ENCODE peak calls at places on chromosomes 11 and 22, in four cellular contexts. One of them, this sample, is unnamed.

GRCh38 chr11:122721964-122722266 is 66.4 kb downstream of the UBASH3B start:
- DNase-seq in GM12878: no peak
- DNase-seq in A549: no peak
- DNase-seq in HepG2: no peak
- DNase-seq in this sample: no peak

GRCh38 chr11:86990520-86990919 is 35.3 kb upstream of the FZD4 start:
- DNase-seq in HepG2: peak; percentile 54
- DNase-seq in A549: no peak
- DNase-seq in GM12878: no peak
- DNase-seq in this sample: no peak

GRCh38 chr11:10909141-10909883 is 51.5 kb upstream of the ZBED5 start:
- DNase-seq in A549: no peak
- DNase-seq in GM12878: no peak
- DNase-seq in HepG2: no peak
- DNase-seq in this sample: no peak

GRCh38 chr11:46235777-46236688 is 41.4 kb upstream of the CREB3L1 start:
- DNase-seq in HepG2: no peak
- DNase-seq in GM12878: no peak
- DNase-seq in A549: no peak
- DNase-seq in this sample: no peak

GRCh38 chr11:57349491-57350274 is 11.5 kb downstream of the P2RX3 start:
- DNase-seq in GM12878: no peak
- DNase-seq in HepG2: peak; percentile 35
- DNase-seq in A549: peak; percentile 58
- DNase-seq in this sample: peak; percentile 79

GRCh38 chr11:62880231-62880802 is 379 bp upstream of the SLC3A2 start:
- DNase-seq in HepG2: no peak
- DNase-seq in GM12878: no peak
- DNase-seq in A549: peak; percentile 38
- DNase-seq in this sample: no peak

GRCh38 chr11:13040969-13041561 is 31.9 kb downstream of the RASSF10 start:
- DNase-seq in GM12878: no peak
- DNase-seq in HepG2: no peak
- DNase-seq in A549: no peak
- DNase-seq in this sample: no peak

GRCh38 chr22:46336119-46337078 is 885 bp downstream of the TRMU start:
- DNase-seq in HepG2: peak; percentile 20
- DNase-seq in A549: no peak
- DNase-seq in GM12878: no peak
- DNase-seq in this sample: peak; percentile 42

GRCh38 chr11:1783725-1784529 is 20.2 kb upstream of the CTSD start:
- DNase-seq in A549: no peak
- DNase-seq in GM12878: no peak
- DNase-seq in HepG2: no peak
- DNase-seq in this sample: no peak

GRCh38 chr11:114246321-114247069 is 49.7 kb upstream of the NNMT start:
- DNase-seq in HepG2: no peak
- DNase-seq in A549: no peak
- DNase-seq in GM12878: no peak
- DNase-seq in this sample: no peak

GRCh38 chr11:30016588-30017363 is at the start of gene KCNA4:
- DNase-seq in HepG2: no peak
- DNase-seq in A549: peak; percentile 21
- DNase-seq in GM12878: no peak
- DNase-seq in this sample: peak; percentile 38

GRCh38 chr22:23180893-23181762 is 819 bp downstream of the BCR start:
- DNase-seq in HepG2: no peak
- DNase-seq in A549: no peak
- DNase-seq in GM12878: no peak
- DNase-seq in this sample: peak; percentile 92

GRCh38 chr11:10076458-10077141 is 217.4 kb downstream of the SBF2 start:
- DNase-seq in A549: peak; percentile 10
- DNase-seq in GM12878: no peak
- DNase-seq in HepG2: peak; percentile 19
- DNase-seq in this sample: peak; percentile 62

GRCh38 chr11:45942381-45942780 is 19.9 kb downstream of the LARGE2 start:
- DNase-seq in GM12878: no peak
- DNase-seq in A549: no peak
- DNase-seq in HepG2: no peak
- DNase-seq in this sample: no peak

GRCh38 chr22:48423481-48423901 is 1404.2 kb downstream of the BRD1 start:
- DNase-seq in HepG2: no peak
- DNase-seq in GM12878: no peak
- DNase-seq in A549: no peak
- DNase-seq in this sample: no peak

GRCh38 chr11:82994615-82995014 is 77.1 kb downstream of the RAB30 start:
- DNase-seq in GM12878: no peak
- DNase-seq in HepG2: no peak
- DNase-seq in A549: no peak
- DNase-seq in this sample: no peak

GRCh38 chr22:36088292-36088691 is 59.7 kb upstream of the RBFOX2 start:
- DNase-seq in HepG2: no peak
- DNase-seq in A549: no peak
- DNase-seq in GM12878: no peak
- DNase-seq in this sample: no peak

GRCh38 chr11:40104941-40105550 is 1354.4 kb downstream of the LRRC4C start:
- DNase-seq in GM12878: no peak
- DNase-seq in A549: no peak
- DNase-seq in HepG2: no peak
- DNase-seq in this sample: no peak

GRCh38 chr11:75938543-75938942 is 123.5 kb downstream of the UVRAG start:
- DNase-seq in GM12878: no peak
- DNase-seq in HepG2: no peak
- DNase-seq in A549: no peak
- DNase-seq in this sample: no peak

GRCh38 chr22:31088233-31088986 is 7.3 kb downstream of the SMTN start:
- DNase-seq in HepG2: no peak
- DNase-seq in A549: no peak
- DNase-seq in GM12878: no peak
- DNase-seq in this sample: no peak

GRCh38 chr22:23875801-23876200 is 18.1 kb downstream of the SLC2A11 start:
- DNase-seq in A549: no peak
- DNase-seq in HepG2: no peak
- DNase-seq in GM12878: no peak
- DNase-seq in this sample: no peak

GRCh38 chr11:47924184-47924671 is 56.1 kb upstream of the PTPRJ start:
- DNase-seq in HepG2: peak; percentile 45
- DNase-seq in A549: peak; percentile 61
- DNase-seq in GM12878: no peak
- DNase-seq in this sample: no peak

GRCh38 chr11:19380375-19380774 is 139.6 kb upstream of the E2F8 start:
- DNase-seq in A549: peak; percentile 46
- DNase-seq in HepG2: no peak
- DNase-seq in GM12878: no peak
- DNase-seq in this sample: no peak

GRCh38 chr22:29044657-29045176 is 16.9 kb downstream of the C22orf31 start:
- DNase-seq in GM12878: no peak
- DNase-seq in HepG2: peak; percentile 51
- DNase-seq in A549: no peak
- DNase-seq in this sample: no peak
- TF ChIP-seq JUNB in GM12878: no peak
- TF ChIP-seq JUNB in HepG2: no peak
- TF ChIP-seq JUNB in A549: no peak
- TF ChIP-seq JUNB in this sample: no peak

DNA sequence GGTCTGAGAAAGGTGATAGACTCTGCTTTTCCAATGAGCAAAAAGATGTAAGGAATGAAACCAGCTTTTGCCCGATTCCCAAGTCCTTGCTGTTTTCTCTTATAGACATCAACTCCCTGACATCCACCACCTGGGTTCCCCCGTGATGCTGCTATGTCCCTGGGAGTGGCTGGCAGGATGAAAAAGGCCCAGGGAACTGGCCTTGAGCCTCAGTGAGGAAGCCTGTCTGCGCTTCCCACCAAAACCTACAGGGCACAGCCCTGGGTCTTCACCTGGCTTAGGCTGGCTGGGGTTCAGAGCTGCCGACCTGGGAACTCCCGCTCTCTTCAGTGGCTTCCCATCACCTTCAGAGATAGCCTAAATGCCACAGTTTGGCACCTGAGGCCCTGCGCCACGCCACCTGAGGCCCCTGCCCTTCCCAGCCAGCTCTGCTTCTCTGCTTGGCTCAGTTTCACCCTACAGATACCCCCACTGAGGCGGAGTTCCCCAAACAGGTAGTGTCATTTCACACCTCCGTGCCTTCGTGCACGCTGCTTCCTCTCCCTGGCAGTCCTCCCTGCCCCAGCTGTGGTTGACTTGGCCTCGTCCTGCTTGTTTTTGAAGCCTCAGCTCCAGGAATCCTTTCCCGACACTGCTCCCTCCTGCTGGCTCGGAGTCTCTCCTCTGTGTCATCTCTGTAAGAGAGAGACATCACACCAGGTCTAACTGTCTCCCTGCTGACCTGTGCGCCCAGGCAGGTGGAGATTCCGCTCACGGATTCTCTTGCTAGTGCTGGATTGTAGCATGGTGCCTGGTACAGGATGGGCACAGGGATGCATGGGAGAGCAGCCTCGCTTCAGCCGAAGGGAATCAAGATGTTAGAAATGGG is 10.7 kb downstream of the SLC37A2 start:
- DNase-seq in GM12878: no peak
- DNase-seq in HepG2: no peak
- DNase-seq in A549: no peak
- DNase-seq in this sample: no peak
- TF ChIP-seq RFX5 in GM12878: no peak
- TF ChIP-seq RFX5 in HepG2: no peak
- TF ChIP-seq RFX5 in A549: no peak
- TF ChIP-seq RFX5 in this sample: no peak

GRCh38 chr22:44799077-44799931 is 46.9 kb downstream of the ARHGAP8 start:
- DNase-seq in HepG2: no peak
- DNase-seq in GM12878: no peak
- DNase-seq in A549: no peak
- DNase-seq in this sample: no peak
- TF ChIP-seq JUNB in HepG2: no peak
- TF ChIP-seq JUNB in GM12878: no peak
- TF ChIP-seq JUNB in A549: no peak
- TF ChIP-seq JUNB in this sample: no peak

GRCh38 chr11:61131186-61131585 is 28.9 kb downstream of the CD5 start:
- DNase-seq in HepG2: no peak
- DNase-seq in GM12878: no peak
- DNase-seq in A549: no peak
- DNase-seq in this sample: no peak

GRCh38 chr11:61127991-61128390 is 25.7 kb downstream of the CD5 start:
- DNase-seq in GM12878: no peak
- DNase-seq in HepG2: no peak
- DNase-seq in A549: no peak
- DNase-seq in this sample: no peak

GRCh38 chr11:61131586-61131985 is 29.3 kb downstream of the CD5 start:
- DNase-seq in HepG2: no peak
- DNase-seq in A549: no peak
- DNase-seq in GM12878: no peak
- DNase-seq in this sample: no peak

GRCh38 chr11:61128947-61129346 is 26.7 kb downstream of the CD5 start:
- DNase-seq in GM12878: no peak
- DNase-seq in A549: no peak
- DNase-seq in HepG2: no peak
- DNase-seq in this sample: no peak

DNA sequence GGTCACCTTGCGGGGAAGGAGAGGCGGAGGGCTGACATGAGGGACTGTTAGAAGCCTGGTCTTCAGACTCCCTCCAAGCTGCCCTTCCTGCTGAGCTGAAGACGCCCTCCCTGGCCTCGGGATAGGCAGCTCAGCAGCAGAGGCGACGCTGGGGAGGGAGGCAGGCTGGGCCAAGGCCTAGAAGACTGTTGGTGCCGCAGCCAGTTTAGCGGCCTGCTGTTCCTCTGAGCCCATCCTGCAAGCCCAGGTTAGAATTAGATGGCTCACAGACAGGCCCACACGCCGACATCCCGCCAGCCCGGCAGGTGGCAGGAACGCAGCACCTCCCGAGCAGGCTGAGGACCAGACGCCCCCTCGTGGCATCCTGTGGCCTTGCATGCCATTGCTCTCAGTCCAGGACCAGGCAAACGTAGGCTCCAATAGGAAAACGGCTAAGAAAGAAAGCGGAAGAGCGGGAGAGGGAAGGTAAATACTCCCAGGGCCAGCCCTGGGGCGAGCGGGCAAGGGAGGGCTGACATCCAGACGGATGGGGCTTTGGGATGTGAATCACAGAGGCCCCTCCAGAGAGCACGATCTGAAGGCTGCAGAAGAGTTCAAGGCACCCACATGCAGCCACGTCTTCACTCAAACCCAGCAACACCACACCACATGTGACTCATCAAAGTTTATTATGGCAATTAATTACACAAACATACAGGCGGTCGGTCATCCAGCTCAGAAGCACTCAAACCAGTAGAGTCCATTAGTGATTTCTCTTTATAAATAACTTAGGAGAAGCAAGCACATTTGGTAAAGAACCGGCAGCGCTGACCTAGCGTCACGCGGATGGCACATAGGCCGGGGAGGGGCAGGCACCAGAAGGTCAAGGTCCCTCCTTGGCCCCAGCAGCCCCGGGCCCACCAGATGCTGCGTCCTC is 27.6 kb downstream of the CD5 start:
- DNase-seq in GM12878: peak; percentile 44
- DNase-seq in A549: peak; percentile 99
- DNase-seq in HepG2: peak; percentile 82
- DNase-seq in this sample: peak; percentile 94
- TF ChIP-seq RFX5 in GM12878: no peak
- TF ChIP-seq RFX5 in A549: no peak
- TF ChIP-seq RFX5 in HepG2: no peak
- TF ChIP-seq RFX5 in this sample: no peak

GRCh38 chr11:68575025-68575665 is 109.2 kb upstream of the GAL start:
- DNase-seq in HepG2: no peak
- DNase-seq in A549: no peak
- DNase-seq in GM12878: no peak
- DNase-seq in this sample: no peak

GRCh38 chr11:68579455-68579854 is 104.9 kb upstream of the GAL start:
- DNase-seq in HepG2: no peak
- DNase-seq in GM12878: no peak
- DNase-seq in A549: no peak
- DNase-seq in this sample: no peak

GRCh38 chr11:68569357-68569756 is 108.8 kb downstream of the PPP6R3 start:
- DNase-seq in HepG2: no peak
- DNase-seq in A549: no peak
- DNase-seq in GM12878: peak; percentile 28
- DNase-seq in this sample: no peak

DNA sequence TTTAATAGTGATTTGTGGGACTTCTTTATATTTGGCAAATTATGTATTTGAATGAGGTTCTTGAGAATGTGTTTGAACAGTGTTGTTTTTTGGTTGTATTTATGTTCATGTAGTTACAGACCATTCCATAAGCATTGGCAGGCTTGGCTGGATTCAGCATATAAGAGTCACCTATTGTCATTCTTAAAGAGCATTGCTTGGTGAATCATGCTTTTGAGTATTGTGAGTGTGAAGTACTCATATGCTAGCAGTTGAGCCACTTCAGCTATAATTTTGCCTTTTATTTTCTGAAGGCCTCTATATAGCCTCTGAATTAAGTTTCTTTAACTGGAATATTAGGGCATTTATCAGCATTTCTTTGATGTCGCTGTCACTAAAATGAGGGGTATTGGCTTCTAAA is 110.0 kb upstream of the GAL start:
- DNase-seq in A549: no peak
- DNase-seq in HepG2: no peak
- DNase-seq in GM12878: no peak
- DNase-seq in this sample: no peak
- TF ChIP-seq JUNB in A549: no peak
- TF ChIP-seq JUNB in HepG2: no peak
- TF ChIP-seq JUNB in GM12878: no peak
- TF ChIP-seq JUNB in this sample: no peak

GRCh38 chr11:64409278-64409677 is 50.3 kb downstream of the RPS6KA4 start:
- DNase-seq in GM12878: no peak
- DNase-seq in A549: no peak
- DNase-seq in HepG2: no peak
- DNase-seq in this sample: no peak
- TF ChIP-seq RFX5 in GM12878: no peak
- TF ChIP-seq RFX5 in A549: no peak
- TF ChIP-seq RFX5 in HepG2: no peak
- TF ChIP-seq RFX5 in this sample: no peak